ENCODE peak calls at places on chromosomes 5 and 9, in ten cellular contexts. S is IMR-90, O is uterus, D is prostate gland, A is A549, W is stomach, H is body of pancreas, G is testis, I is breast epithelium, C is NB4. X is an unnamed sample.
A peak's percentile ranks its signal among the peaks of the same experiment; 100 is the strongest.

GRCh38 chr9:1536522-1537170 is 478.5 kb upstream of the SMARCA2 start:
- DNase-seq in A (no peak), I (no peak), O (no peak), H (no peak), C (no peak), S (no peak), W (no peak), D (no peak), G (no peak), X (no peak)

GRCh38 chr5:29899583-29899982 is 1293.9 kb upstream of the CDH6 start:
- DNase-seq in O (no peak), S (no peak), A (no peak), W (peak; percentile 33), G (no peak), D (no peak), H (no peak), I (no peak), C (no peak), X (no peak)

GRCh38 chr5:153546566-153546965 is 56.1 kb downstream of the GRIA1 start:
- DNase-seq in H (no peak), G (no peak), S (no peak), A (no peak), O (no peak), C (no peak), I (no peak), D (no peak), W (no peak), X (no peak)

GRCh38 chr9:89010056-89010455 is 18.8 kb downstream of the S1PR3 start:
- DNase-seq in H (no peak), W (no peak), C (no peak), S (no peak), D (no peak), A (no peak), I (no peak), G (no peak), O (no peak), X (no peak)

GRCh38 chr5:14962604-14963003 is 91.0 kb upstream of the ANKH start:
- DNase-seq in D (no peak), I (no peak), G (no peak), S (no peak), A (no peak), C (no peak), O (no peak), H (no peak), W (no peak), X (no peak)

GRCh38 chr5:126274396-126274795 is 148.8 kb upstream of the GRAMD2B start:
- DNase-seq in D (no peak), I (no peak), C (no peak), O (no peak), S (no peak), G (no peak), W (no peak), H (no peak), A (no peak), X (no peak)

GRCh38 chr9:79976501-79977444 is 405.0 kb downstream of the TLE4 start:
- DNase-seq in G (no peak), W (no peak), H (no peak), O (no peak), D (no peak), C (no peak), I (no peak), A (no peak), S (no peak), X (no peak)

GRCh38 chr5:147712024-147712423 is 70.5 kb downstream of the JAKMIP2 start:
- DNase-seq in A (no peak), W (no peak), S (no peak), I (no peak), O (no peak), C (no peak), G (no peak), H (no peak), D (no peak), X (no peak)

GRCh38 chr9:137085918-137086530 is 761 bp upstream of the MAN1B1 start:
- DNase-seq in A (peak; percentile 35), C (no peak), I (peak; percentile 64), G (peak; percentile 54), S (no peak), O (no peak), W (peak; percentile 44), H (peak; percentile 51), D (no peak), X (peak; percentile 70)

GRCh38 chr9:137087409-137087925 is 682 bp downstream of the MAN1B1 start:
- DNase-seq in G (no peak), C (peak; percentile 74), H (no peak), I (no peak), W (no peak), O (no peak), A (no peak), S (no peak), D (no peak), X (peak; percentile 69)

GRCh38 chr9:137084526-137084925 is 2.3 kb upstream of the MAN1B1 start:
- DNase-seq in I (no peak), S (no peak), A (no peak), C (no peak), W (no peak), D (no peak), O (no peak), H (no peak), G (no peak), X (no peak)

GRCh38 chr9:137088121-137088520 is 1.3 kb downstream of the MAN1B1 start:
- DNase-seq in H (no peak), S (no peak), G (no peak), C (no peak), O (no peak), I (no peak), A (no peak), D (no peak), W (no peak), X (no peak)

DNA sequence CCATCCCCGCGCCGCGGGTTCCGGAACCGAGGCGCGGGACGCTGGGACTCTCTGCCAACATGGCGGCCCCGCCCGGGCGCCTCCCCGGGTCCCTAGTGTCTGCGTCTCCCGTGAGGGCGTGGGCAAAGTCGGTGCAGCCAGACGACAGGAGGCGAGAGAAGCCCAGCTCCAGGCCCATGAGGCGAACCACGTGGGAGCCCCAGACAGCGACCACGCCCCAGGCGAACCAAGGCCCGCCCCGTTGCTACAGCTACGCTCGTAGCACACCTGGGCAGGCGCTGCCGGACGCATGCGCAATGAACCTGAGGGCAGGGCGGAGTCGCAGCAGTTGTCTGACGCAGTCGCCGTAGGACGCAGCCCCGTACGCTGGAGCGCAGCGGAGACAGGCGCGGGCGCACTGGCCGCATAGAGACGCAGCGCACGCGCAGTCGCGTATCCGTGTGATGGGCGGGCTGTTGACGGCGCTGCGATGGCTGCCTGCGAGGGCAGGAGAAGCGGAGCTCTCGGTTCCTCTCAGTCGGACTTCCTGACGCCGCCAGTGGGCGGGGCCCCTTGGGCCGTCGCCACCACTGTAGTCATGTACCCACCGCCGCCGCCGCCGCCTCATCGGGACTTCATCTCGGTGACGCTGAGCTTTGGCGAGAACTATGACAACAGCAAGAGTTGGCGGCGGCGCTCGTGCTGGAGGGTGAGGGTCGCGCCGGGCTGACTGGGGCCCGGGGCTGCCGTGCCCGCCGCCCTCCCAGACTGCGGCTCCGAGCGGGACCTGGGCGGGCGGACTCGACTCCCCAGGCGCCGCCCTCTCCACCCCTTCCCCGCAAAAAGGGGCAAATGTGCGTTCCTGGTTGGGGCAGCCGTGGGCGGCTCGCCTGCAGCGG is at the start of gene MAN1B1:
- DNase-seq in I (peak; percentile 99), A (peak; percentile 94), C (peak; percentile 99), D (peak; percentile 99), G (peak; percentile 99), S (peak; percentile 98), H (peak; percentile 100), W (peak; percentile 100), O (peak; percentile 98), X (peak; percentile 99)
- TF ChIP-seq POLR2A in I (peak; percentile 33), A (peak; percentile 89), C (peak; percentile 60), D (peak; percentile 63), G (peak; percentile 17), S (peak; percentile 58), H (peak; percentile 73), W (no peak), O (peak; percentile 79), X (peak; percentile 80)

GRCh38 chr5:34765662-34766061 is 73.3 kb upstream of the TTC23L start:
- DNase-seq in D (no peak), O (no peak), C (no peak), G (no peak), H (no peak), S (no peak), W (no peak), I (no peak), A (no peak), X (no peak)
- TF ChIP-seq POLR2A in D (no peak), O (no peak), C (no peak), G (no peak), H (no peak), S (no peak), W (no peak), I (no peak), A (no peak), X (no peak)

GRCh38 chr5:146447734-146448380 is 724 bp downstream of the TCERG1 start:
- DNase-seq in G (no peak), S (peak; percentile 55), W (no peak), A (no peak), C (peak; percentile 70), O (no peak), I (no peak), D (no peak), H (no peak), X (peak; percentile 71)

GRCh38 chr5:146448783-146449519 is 1.8 kb downstream of the TCERG1 start:
- DNase-seq in G (no peak), D (no peak), A (no peak), W (no peak), I (no peak), C (peak; percentile 25), O (no peak), S (no peak), H (no peak), X (peak; percentile 25)

GRCh38 chr5:146451411-146451810 is 4.3 kb downstream of the TCERG1 start:
- DNase-seq in H (no peak), O (no peak), S (no peak), I (no peak), W (no peak), G (no peak), D (no peak), C (no peak), A (no peak), X (peak; percentile 11)

GRCh38 chr5:146441896-146442295 is 5.2 kb upstream of the TCERG1 start:
- DNase-seq in W (no peak), I (no peak), D (no peak), G (no peak), A (no peak), O (no peak), S (peak; percentile 36), C (no peak), H (no peak), X (no peak)

DNA sequence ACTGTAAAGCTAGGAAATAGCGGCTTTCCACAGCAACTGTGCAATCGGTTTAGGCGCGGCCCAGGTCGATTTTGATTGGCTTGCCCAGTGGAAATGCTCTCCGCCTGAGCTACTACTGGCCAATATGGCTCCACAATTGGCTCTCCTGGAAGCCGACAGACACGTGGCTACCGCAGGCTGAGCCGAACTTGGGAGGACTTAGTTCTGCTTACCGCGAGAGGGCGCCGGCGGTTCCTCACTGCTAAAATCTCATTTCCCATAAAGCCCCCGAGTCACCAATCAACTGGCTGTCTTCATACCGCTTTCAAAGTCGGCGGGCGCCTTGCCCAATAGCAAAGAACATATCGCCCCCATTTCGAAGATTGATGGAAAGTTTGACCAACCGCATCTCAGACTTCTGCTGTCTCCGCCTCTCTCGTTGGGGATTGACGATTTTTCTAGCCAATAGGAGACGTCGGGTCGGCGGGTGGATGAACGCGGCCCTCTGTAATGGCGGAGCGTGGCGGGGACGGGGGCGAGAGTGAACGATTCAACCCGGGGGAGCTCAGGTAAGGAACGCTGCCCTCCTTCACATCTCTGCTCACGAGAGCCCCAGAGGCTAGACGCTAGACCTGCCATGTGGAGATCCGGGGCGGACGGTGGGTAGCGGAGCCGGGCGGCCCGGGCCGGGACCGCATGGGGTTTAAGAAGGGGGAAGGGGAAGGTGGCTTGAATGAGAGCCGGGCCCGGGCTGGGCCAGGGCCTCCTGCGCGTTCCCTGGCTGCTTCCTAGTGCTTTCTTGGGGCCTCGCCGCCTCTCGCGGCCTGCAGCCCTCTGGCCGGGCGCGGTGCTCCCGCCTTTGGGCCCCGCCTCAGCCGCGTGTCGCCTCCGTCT is at the start of gene TCERG1:
- DNase-seq in G (peak; percentile 100), O (peak; percentile 100), A (peak; percentile 81), C (peak; percentile 99), D (peak; percentile 100), I (peak; percentile 99), H (peak; percentile 100), W (peak; percentile 100), S (peak; percentile 100), X (peak; percentile 100)
- TF ChIP-seq POLR2A in G (no peak), O (no peak), A (peak; percentile 44), C (peak; percentile 66), D (peak; percentile 28), I (no peak), H (peak; percentile 8), W (no peak), S (peak; percentile 82), X (peak; percentile 89)

GRCh38 chr5:88875609-88876234 is 7.3 kb downstream of the MEF2C start:
- DNase-seq in S (no peak), O (no peak), A (no peak), H (no peak), W (no peak), G (no peak), I (no peak), D (no peak), C (no peak), X (peak; percentile 30)
- TF ChIP-seq POLR2A in S (no peak), O (no peak), A (no peak), H (no peak), W (no peak), G (no peak), I (no peak), D (no peak), C (no peak), X (peak; percentile 72)